ENCODE peak calls at places on chromosomes 2 and 18, in five cellular contexts. M is H9, S is IMR-90, R is mesenchymal stem cell, C is H1. A is an unnamed sample.

GRCh38 chr2:240934701-240935100 is 28.6 kb downstream of the CROCC2 start:
- DNase-seq in M (peak; percentile 28), S (no peak), R (no peak), C (peak; percentile 37), A (no peak)

GRCh38 chr18:61892683-61893303 is at the start of gene RNF152:
- DNase-seq in M (peak; percentile 70), S (peak; percentile 25), R (peak; percentile 54), C (peak; percentile 64), A (peak; percentile 48)

GRCh38 chr18:50190236-50190635 is 4.7 kb downstream of the MYO5B start:
- DNase-seq in M (no peak), S (no peak), R (no peak), C (no peak), A (no peak)

GRCh38 chr2:45823723-45824206 is 172.3 kb downstream of the PRKCE start:
- DNase-seq in M (no peak), S (no peak), R (no peak), C (no peak), A (no peak)

GRCh38 chr2:31539505-31539904 is 41.2 kb downstream of the SRD5A2 start:
- DNase-seq in M (peak; percentile 61), S (no peak), R (no peak), C (no peak), A (no peak)

GRCh38 chr18:3224223-3224622 is 4.5 kb upstream of the MYOM1 start:
- DNase-seq in M (no peak), S (no peak), R (no peak), C (no peak), A (no peak)

GRCh38 chr2:149692837-149693518 is 105.4 kb upstream of the MMADHC start:
- DNase-seq in M (no peak), S (peak; percentile 38), R (peak; percentile 66), C (no peak), A (no peak)

GRCh38 chr2:217866457-217866856 is 136.3 kb downstream of the TNS1 start:
- DNase-seq in M (no peak), S (no peak), R (peak; percentile 12), C (no peak), A (no peak)

GRCh38 chr2:98412751-98413445 is 31.8 kb upstream of the INPP4A start:
- DNase-seq in M (no peak), S (peak; percentile 55), R (peak; percentile 72), C (peak; percentile 50), A (peak; percentile 54)

GRCh38 chr2:109728809-109729208 is 65.3 kb upstream of the RGPD5 start:
- DNase-seq in M (no peak), S (no peak), R (no peak), C (peak; percentile 4), A (no peak)

GRCh38 chr2:32743480-32744236 is 115.8 kb downstream of the TTC27 start:
- DNase-seq in M (no peak), S (peak; percentile 58), R (no peak), C (no peak), A (no peak)

GRCh38 chr18:31050635-31051034 is 8.1 kb upstream of the DSC3 start:
- DNase-seq in M (no peak), S (no peak), R (no peak), C (no peak), A (no peak)

GRCh38 chr2:109648041-109648527 is 33.9 kb downstream of the SOWAHC start:
- DNase-seq in M (no peak), S (no peak), R (peak; percentile 29), C (no peak), A (no peak)

GRCh38 chr18:26376106-26376505 is 149.9 kb downstream of the TAF4B start:
- DNase-seq in M (no peak), S (no peak), R (no peak), C (no peak), A (no peak)

GRCh38 chr2:177031435-177032222 is 181.0 kb upstream of the HNRNPA3 start:
- DNase-seq in M (no peak), S (no peak), R (no peak), C (no peak), A (no peak)

GRCh38 chr18:62505669-62506494 is 16.9 kb upstream of the ZCCHC2 start:
- DNase-seq in M (no peak), S (no peak), R (peak; percentile 38), C (no peak), A (no peak)

DNA sequence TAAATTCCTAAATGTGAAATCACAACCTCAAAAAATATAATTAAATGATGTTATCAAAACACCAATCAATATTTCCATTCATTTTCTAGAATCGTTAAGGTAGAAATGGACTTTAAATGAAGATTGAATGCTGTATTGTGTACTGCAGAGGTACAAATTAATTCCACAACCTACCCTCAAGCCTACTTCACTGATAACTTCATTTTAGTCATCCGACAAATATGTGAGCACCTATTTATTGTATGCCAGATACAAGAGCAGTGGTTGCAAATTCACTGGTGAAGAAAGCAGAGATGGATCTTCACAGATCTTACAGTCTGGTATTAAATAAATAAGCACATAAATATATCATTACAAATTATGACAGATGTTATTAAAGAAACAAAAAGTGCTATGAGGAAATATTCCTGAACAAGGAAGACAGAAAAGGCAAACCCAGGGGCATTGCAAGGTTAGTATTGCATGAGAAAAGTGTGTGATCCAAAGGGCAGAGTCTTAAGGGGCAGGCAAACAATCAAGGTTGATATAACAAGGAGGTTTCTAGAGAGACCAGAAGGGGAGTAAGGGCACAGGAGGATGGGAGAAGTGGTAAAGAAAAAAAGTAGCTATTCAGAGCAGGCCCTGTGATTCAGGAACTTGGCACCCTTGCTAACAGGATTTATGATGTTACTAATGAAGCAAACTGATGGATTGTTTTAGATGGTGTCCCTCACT is 128.1 kb upstream of the CCDC150 start:
- DNase-seq in M (no peak), S (no peak), R (no peak), C (no peak), A (no peak)
- H3K14ac ChIP-seq in M (no peak overlapping the region), S (no peak overlapping the region), R (no peak overlapping the region), C (no peak overlapping the region), A (no peak overlapping the region)

DNA sequence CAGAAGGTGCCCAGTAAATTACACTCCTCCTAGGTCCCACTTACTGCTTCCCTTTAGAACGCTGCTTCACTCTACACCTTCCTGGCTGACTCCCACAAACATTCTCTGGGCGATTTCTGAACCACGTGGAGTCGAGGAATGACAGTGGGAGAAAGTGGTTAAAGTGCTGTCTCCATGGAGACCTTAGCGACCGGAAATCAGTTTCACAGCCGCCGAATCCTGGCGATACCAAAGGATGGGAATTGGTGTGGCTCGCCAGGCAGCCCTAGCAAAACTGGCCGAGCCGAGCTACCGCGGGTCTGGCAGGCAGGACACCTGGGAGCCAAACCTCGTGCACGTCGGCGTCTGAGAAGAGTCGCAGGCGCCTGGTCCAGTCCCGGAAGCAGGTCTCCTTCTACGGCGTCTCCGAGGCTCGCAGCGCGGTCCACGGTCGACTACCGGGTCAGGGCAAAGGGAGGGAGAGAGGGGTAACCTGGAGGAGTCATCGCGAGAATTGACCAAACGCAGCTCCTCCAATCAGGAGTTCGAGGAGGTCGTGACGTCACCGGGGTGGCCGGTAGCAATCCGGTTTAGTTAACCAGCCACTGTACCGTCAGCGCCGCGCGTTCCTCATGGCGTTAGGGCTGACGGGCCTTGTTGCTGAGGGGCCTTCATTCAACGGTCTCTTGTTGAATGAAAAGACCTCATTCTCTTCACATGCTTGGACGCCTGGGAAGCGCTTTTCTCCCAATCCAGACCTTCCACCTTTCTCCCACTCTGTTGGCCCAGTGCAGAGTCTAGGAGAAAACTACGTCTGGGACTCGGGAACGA is at the start of gene THADA:
- DNase-seq in M (peak; percentile 99), S (peak; percentile 99), R (peak; percentile 99), C (peak; percentile 97), A (peak; percentile 98)
- H3K14ac ChIP-seq in M (peak within 1 kb of the TSS; percentile 87), S (peak within 1 kb of the TSS; percentile 99), R (no peak within 1 kb of the TSS), C (no peak within 1 kb of the TSS), A (no peak within 1 kb of the TSS)

GRCh38 chr2:233688341-233688740 is 4.3 kb upstream of the UGT1A6 start:
- DNase-seq in M (no peak), S (no peak), R (no peak), C (no peak), A (no peak)
- H3K14ac ChIP-seq in M (no peak overlapping the region), S (no peak overlapping the region), R (no peak overlapping the region), C (no peak overlapping the region), A (no peak overlapping the region)

DNA sequence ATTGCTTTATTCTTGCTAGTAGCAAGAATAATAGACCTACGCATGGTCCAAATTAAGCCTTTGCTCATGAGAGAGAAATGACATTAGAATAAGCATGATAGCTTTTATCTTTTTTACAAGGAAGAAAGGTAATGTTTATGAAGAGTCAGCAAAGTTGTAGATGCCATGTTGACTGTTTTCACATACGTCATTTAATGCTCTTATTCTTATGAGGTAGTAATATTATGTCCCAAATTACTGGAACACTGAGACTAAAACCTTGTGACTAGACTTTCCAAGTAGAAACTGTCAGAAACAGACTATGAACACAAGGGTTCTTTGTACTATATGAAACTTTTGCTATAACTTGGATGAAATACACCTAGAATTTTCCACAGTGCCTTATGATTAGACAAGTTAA is 552.8 kb upstream of the SLC8A1 start:
- DNase-seq in M (no peak), S (no peak), R (no peak), C (no peak), A (no peak)
- H3K14ac ChIP-seq in M (no peak overlapping the region), S (no peak overlapping the region), R (no peak overlapping the region), C (no peak overlapping the region), A (no peak overlapping the region)

GRCh38 chr2:206276169-206276927 is 1.9 kb downstream of the ZDBF2 start:
- DNase-seq in M (no peak), S (no peak), R (peak; percentile 13), C (no peak), A (no peak)

GRCh38 chr2:206277503-206277902 is 3.0 kb downstream of the ZDBF2 start:
- DNase-seq in M (no peak), S (no peak), R (no peak), C (no peak), A (no peak)

GRCh38 chr2:206274434-206275273 is at the start of gene ZDBF2:
- DNase-seq in M (peak; percentile 84), S (peak; percentile 81), R (peak; percentile 78), C (peak; percentile 83), A (peak; percentile 79)

GRCh38 chr2:206271066-206271465 is 3.4 kb upstream of the ZDBF2 start:
- DNase-seq in M (no peak), S (no peak), R (no peak), C (no peak), A (no peak)

GRCh38 chr2:206275274-206276160 is 1.1 kb downstream of the ZDBF2 start:
- DNase-seq in M (no peak), S (peak; percentile 53), R (peak; percentile 82), C (no peak), A (no peak)
- H3K14ac ChIP-seq in M (peak overlapping the region; percentile 58), S (peak overlapping the region; percentile 29), R (peak overlapping the region; percentile 44), C (no peak overlapping the region), A (peak overlapping the region; percentile 97)

GRCh38 chr2:236692937-236693336 is 123.3 kb downstream of the ACKR3 start:
- DNase-seq in M (no peak), S (no peak), R (no peak), C (no peak), A (no peak)
- H3K14ac ChIP-seq in M (no peak overlapping the region), S (no peak overlapping the region), R (no peak overlapping the region), C (no peak overlapping the region), A (no peak overlapping the region)

DNA sequence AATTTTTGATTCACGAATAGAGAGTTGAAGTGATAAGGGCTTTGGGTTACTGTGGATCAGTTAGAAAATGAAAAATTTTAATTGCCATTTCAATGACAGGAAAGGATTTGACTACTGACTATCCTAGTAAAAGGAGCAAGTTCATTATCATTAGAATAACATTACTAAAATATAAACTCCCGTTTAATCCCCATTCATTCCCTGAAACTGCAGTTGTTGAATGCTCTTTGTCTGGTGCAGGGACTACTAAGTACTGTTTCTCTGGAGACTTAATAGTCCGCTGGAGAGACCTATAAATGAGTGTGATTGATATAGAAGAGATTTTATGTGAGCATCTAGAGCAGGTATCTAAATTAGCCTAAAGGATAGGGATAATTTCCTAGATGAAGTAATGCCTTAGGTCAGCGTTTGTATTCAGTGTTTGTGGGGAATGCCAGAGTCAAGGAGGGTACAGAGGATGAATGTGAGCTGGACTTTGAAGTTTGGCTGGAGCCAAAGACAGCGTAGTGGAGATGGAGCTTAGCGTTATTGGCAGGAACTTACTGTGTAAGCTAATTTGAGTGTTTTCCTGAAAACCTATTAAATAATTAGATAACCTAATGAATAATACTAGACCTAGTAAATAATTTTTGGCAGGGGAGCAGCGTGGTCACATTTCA is 4.0 kb downstream of the RNF138 start:
- DNase-seq in M (no peak), S (no peak), R (no peak), C (no peak), A (no peak)
- H3K14ac ChIP-seq in M (no peak overlapping the region), S (no peak overlapping the region), R (no peak overlapping the region), C (no peak overlapping the region), A (no peak overlapping the region)

A was measured in neuronal stem cell.